ENCODE peak calls at places on chromosomes 1 and 21, in ten cellular contexts. H is CD8-positive, alpha-beta memory T cell; B is colonic mucosa; S is stimulated activated naive CD4-positive, alpha-beta T cell; T is activated B cell treated with CpG ODN at 0.5 μM for 24 hours; L is NCI-H2107; V is sigmoid colon; U is left lobe of liver; X is amniotic epithelial cell; E is anterior cingulate cortex. G is an unnamed sample.

GRCh38 chr1:245583575-245584330 is 429.0 kb downstream of the KIF26B start:
- DNase-seq in H (no peak), B (no peak), S (no peak), T (no peak), L (peak; percentile 44), V (no peak), U (no peak), X (peak; percentile 75), E (no peak), G (no peak)

GRCh38 chr1:53754484-53755312 is 15.7 kb upstream of the GLIS1 start:
- DNase-seq in H (peak; percentile 5), B (peak; percentile 54), S (no peak), T (no peak), L (peak; percentile 4), V (no peak), U (peak; percentile 52), X (peak; percentile 68), E (no peak), G (peak; percentile 66)

GRCh38 chr1:10685851-10686403 is 110.5 kb downstream of the CASZ1 start:
- DNase-seq in H (no peak), B (no peak), S (no peak), T (no peak), L (no peak), V (no peak), U (peak; percentile 73), X (peak; percentile 88), E (no peak), G (no peak)

GRCh38 chr1:212497553-212497952 is 64.8 kb downstream of the NENF start:
- DNase-seq in H (no peak), B (no peak), S (no peak), T (no peak), L (no peak), V (no peak), U (no peak), X (no peak), E (no peak), G (no peak)

GRCh38 chr1:236748471-236748870 is 46.6 kb upstream of the MTR start:
- DNase-seq in H (no peak), B (no peak), S (no peak), T (no peak), L (no peak), V (no peak), U (no peak), X (no peak), E (no peak), G (no peak)

GRCh38 chr1:234978397-234979291 is 150.0 kb downstream of the TOMM20 start:
- DNase-seq in H (peak; percentile 22), B (peak; percentile 87), S (no peak), T (peak; percentile 68), L (peak; percentile 34), V (peak; percentile 85), U (peak; percentile 92), X (peak; percentile 95), E (peak; percentile 29), G (no peak)

GRCh38 chr21:41758550-41758949 is 8.3 kb downstream of the RIPK4 start:
- DNase-seq in H (no peak), B (no peak), S (no peak), T (no peak), L (no peak), V (no peak), U (peak; percentile 60), X (no peak), E (no peak), G (no peak)

GRCh38 chr1:203320546-203321272 is 15.4 kb downstream of the BTG2 start:
- DNase-seq in H (peak; percentile 65), B (peak; percentile 87), S (peak; percentile 67), T (peak; percentile 53), L (peak; percentile 94), V (peak; percentile 78), U (no peak), X (peak; percentile 86), E (no peak), G (no peak)

GRCh38 chr1:212638419-212639151 is 30.0 kb downstream of the ATF3 start:
- DNase-seq in H (no peak), B (no peak), S (no peak), T (no peak), L (no peak), V (peak; percentile 84), U (no peak), X (peak; percentile 59), E (no peak), G (no peak)

GRCh38 chr21:31888936-31889371 is 16.1 kb downstream of the HUNK start:
- DNase-seq in H (no peak), B (no peak), S (no peak), T (no peak), L (no peak), V (no peak), U (no peak), X (no peak), E (no peak), G (no peak)

GRCh38 chr1:24266398-24266941 is 52.7 kb upstream of the GRHL3 start:
- DNase-seq in H (no peak), B (no peak), S (no peak), T (no peak), L (no peak), V (no peak), U (no peak), X (peak; percentile 88), E (no peak), G (no peak)

GRCh38 chr1:156677616-156678596 is 699 bp upstream of the NES start:
- DNase-seq in H (peak; percentile 8), B (peak; percentile 59), S (no peak), T (no peak), L (peak; percentile 33), V (peak; percentile 88), U (no peak), X (peak; percentile 70), E (no peak), G (peak; percentile 83)